ENCODE peak calls at places on chromosomes 12 and 14, in ten cellular contexts. A is RWPE1, M is cardiac muscle cell, J is mammary epithelial cell, Y is upper lobe of right lung, H is tibial artery, D is body of pancreas, Q is fibroblast of lung, W is astrocyte, F is HepG2. P is an unnamed sample.

GRCh38 chr14:34462132-34462893 is at the start of gene SPTSSA:
- DNase-seq in A (peak), Q (peak), D (peak), H (peak), Y (peak), J (peak), F (peak), W (peak), M (peak), P (peak)

GRCh38 chr12:82746668-82747067 is 60.0 kb downstream of the TMTC2 start:
- DNase-seq in Y (no peak), M (no peak), F (no peak), J (no peak), Q (no peak), D (no peak), W (no peak), H (no peak), A (no peak), P (no peak)

GRCh38 chr14:31110872-31111271 is 84.7 kb upstream of the STRN3 start:
- DNase-seq in Q (peak), W (no peak), Y (no peak), D (no peak), A (no peak), H (no peak), M (peak), F (no peak), J (no peak), P (no peak)

GRCh38 chr12:52379536-52379935 is 5.9 kb downstream of the KRT84 start:
- DNase-seq in J (no peak), A (no peak), Q (no peak), Y (no peak), F (no peak), H (no peak), D (no peak), W (no peak), M (no peak), P (no peak)

GRCh38 chr12:104414581-104415305 is 42.0 kb upstream of the CHST11 start:
- DNase-seq in J (no peak), D (no peak), Y (no peak), W (peak), Q (no peak), A (peak), H (no peak), F (no peak), M (no peak), P (no peak)

GRCh38 chr12:131831635-131832041 is 3.4 kb downstream of the MMP17 start:
- DNase-seq in W (peak), D (no peak), J (peak), M (peak), Q (peak), H (peak), Y (no peak), A (no peak), F (no peak), P (no peak)

GRCh38 chr12:89977356-89978185 is 268.9 kb upstream of the ATP2B1 start:
- DNase-seq in W (peak), M (no peak), Q (no peak), F (no peak), H (no peak), J (peak), D (no peak), A (no peak), Y (no peak), P (no peak)

GRCh38 chr14:75769047-75769685 is 108.1 kb downstream of the TTLL5 start:
- DNase-seq in J (no peak), Y (no peak), W (peak), Q (no peak), D (no peak), F (no peak), A (no peak), M (no peak), H (no peak), P (no peak)

GRCh38 chr14:62546862-62547474 is 498.3 kb downstream of the KCNH5 start:
- DNase-seq in J (peak), M (no peak), Y (no peak), A (no peak), W (no peak), F (no peak), D (no peak), H (no peak), Q (no peak), P (no peak)

DNA sequence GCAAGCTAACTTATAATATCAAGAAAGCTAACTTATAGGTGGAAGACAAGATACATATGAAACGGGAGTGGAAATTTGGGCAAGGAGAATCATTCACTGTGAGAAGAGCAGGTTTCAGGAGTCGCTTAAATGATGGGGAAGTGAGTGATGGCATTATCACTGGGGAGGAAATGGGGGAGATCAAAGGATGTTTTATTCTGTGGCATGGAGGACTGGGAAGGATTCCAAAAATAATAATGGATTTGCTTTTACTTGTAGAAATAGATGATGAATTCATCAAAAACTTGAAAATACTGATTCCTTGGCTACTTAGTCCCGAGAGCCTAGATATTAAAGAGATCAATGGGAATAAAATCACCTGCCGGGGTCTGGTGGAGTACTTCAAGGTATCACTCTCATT is 47.8 kb downstream of the SAV1 start:
- DNase-seq in J (peak), Y (no peak), Q (no peak), D (no peak), A (peak), F (no peak), M (no peak), W (peak), H (no peak), P (no peak)
- H3K27ac ChIP-seq in J (no peak), Y (no peak), Q (no peak), D (no peak), A (no peak), F (no peak), M (no peak), W (no peak), H (no peak), P (no peak)

GRCh38 chr12:67091204-67091603 is 178.0 kb upstream of the CAND1 start:
- DNase-seq in Y (no peak), F (no peak), H (no peak), M (no peak), A (no peak), Q (no peak), J (peak), D (peak), W (no peak), P (no peak)
- H3K27ac ChIP-seq in Y (no peak), F (no peak), H (no peak), M (no peak), A (peak), Q (no peak), J (peak), D (no peak), W (no peak), P (no peak)

GRCh38 chr12:93686572-93687365 is 9.6 kb downstream of the CRADD start:
- DNase-seq in Y (no peak), J (no peak), A (no peak), Q (no peak), H (no peak), W (no peak), M (no peak), F (no peak), D (no peak), P (no peak)

GRCh38 chr12:93683410-93683809 is 6.2 kb downstream of the CRADD start:
- DNase-seq in A (no peak), Q (no peak), F (no peak), H (no peak), D (no peak), Y (no peak), M (no peak), J (no peak), W (no peak), P (no peak)

GRCh38 chr12:93682846-93683261 is 5.7 kb downstream of the CRADD start:
- DNase-seq in J (no peak), D (no peak), Y (no peak), Q (no peak), F (peak), A (no peak), W (no peak), H (no peak), M (no peak), P (no peak)

GRCh38 chr12:93689076-93689834 is 12.1 kb downstream of the CRADD start:
- DNase-seq in F (no peak), M (no peak), J (peak), Y (no peak), H (no peak), D (no peak), Q (peak), A (no peak), W (no peak), P (no peak)

GRCh38 chr12:93684716-93685115 is 7.5 kb downstream of the CRADD start:
- DNase-seq in H (no peak), Y (no peak), F (no peak), A (no peak), Q (no peak), J (no peak), D (no peak), W (no peak), M (no peak), P (no peak)
- H3K27ac ChIP-seq in H (peak), Y (no peak), F (no peak), A (no peak), Q (peak), J (no peak), D (no peak), W (no peak), M (no peak), P (no peak)

GRCh38 chr12:501722-502447 is 42.1 kb downstream of the B4GALNT3 start:
- DNase-seq in W (no peak), J (no peak), H (no peak), Q (no peak), Y (no peak), F (no peak), M (no peak), D (peak), A (no peak), P (no peak)

GRCh38 chr12:505221-505620 is 45.5 kb downstream of the B4GALNT3 start:
- DNase-seq in F (no peak), A (no peak), Y (no peak), M (no peak), W (no peak), H (no peak), D (no peak), J (no peak), Q (no peak), P (no peak)

GRCh38 chr12:507261-507853 is 47.6 kb downstream of the B4GALNT3 start:
- DNase-seq in D (no peak), Y (no peak), M (no peak), J (no peak), W (no peak), A (no peak), H (no peak), F (no peak), Q (no peak), P (no peak)

GRCh38 chr12:499837-500458 is 40.2 kb downstream of the B4GALNT3 start:
- DNase-seq in M (peak), W (no peak), Y (no peak), D (no peak), H (no peak), J (no peak), A (no peak), F (no peak), Q (no peak), P (no peak)

DNA sequence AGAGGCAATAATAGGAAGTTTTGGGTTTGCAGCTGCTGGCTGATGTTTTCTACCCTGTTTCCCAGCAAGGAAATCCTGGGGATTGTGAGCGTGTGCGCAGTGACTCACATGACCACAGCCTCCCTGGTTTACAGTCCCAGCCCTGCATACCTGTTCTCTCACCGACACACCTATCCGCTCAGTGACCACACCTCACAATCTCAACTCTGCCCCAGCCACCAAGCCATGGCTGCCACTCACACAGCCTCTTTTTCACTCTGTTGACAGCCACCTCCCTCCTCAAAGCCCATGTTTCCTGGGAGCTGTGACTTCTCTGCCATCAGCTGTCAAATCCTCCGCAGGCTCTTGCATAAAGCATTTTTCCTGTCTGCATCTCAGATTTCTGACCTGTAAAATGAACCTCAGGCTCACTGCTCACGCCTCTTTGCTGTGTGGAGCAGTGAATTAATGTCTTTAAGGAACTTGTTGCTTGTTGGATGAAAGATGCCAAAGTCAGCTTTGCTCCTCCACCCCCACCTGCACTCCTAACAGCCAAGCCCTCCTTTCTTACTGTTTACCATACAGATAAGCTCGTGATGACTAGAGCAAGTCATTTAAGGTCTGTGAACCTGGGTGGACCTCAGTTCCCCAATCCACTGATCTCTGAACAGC is 43.5 kb downstream of the B4GALNT3 start:
- DNase-seq in D (peak), W (no peak), H (no peak), M (peak), Y (peak), J (peak), Q (no peak), F (no peak), A (peak), P (no peak)
- H3K27ac ChIP-seq in D (peak), W (no peak), H (no peak), M (peak), Y (peak), J (peak), Q (no peak), F (no peak), A (no peak), P (no peak)

GRCh38 chr12:6550294-6551062 is 5.4 kb downstream of the IFFO1 start:
- DNase-seq in J (no peak), W (no peak), Q (no peak), F (no peak), D (no peak), M (no peak), A (no peak), H (no peak), Y (no peak), P (no peak)
- H3K27ac ChIP-seq in J (no peak), W (peak), Q (peak), F (no peak), D (peak), M (peak), A (peak), H (peak), Y (peak), P (no peak)

GRCh38 chr12:124605869-124606774 is 38.7 kb upstream of the NCOR2 start:
- DNase-seq in A (no peak), Q (no peak), F (no peak), Y (no peak), D (no peak), M (no peak), J (no peak), H (no peak), W (no peak), P (no peak)

GRCh38 chr12:124603910-124604775 is 36.7 kb upstream of the NCOR2 start:
- DNase-seq in M (no peak), H (no peak), D (no peak), F (no peak), Q (no peak), W (no peak), A (no peak), Y (no peak), J (no peak), P (no peak)

GRCh38 chr12:124603143-124603542 is 35.7 kb upstream of the NCOR2 start:
- DNase-seq in Y (no peak), W (no peak), Q (no peak), M (no peak), H (no peak), J (no peak), F (no peak), D (no peak), A (no peak), P (no peak)

GRCh38 chr12:124607681-124608425 is 40.4 kb upstream of the NCOR2 start:
- DNase-seq in J (peak), Q (no peak), A (peak), M (no peak), F (no peak), W (no peak), D (no peak), Y (no peak), H (no peak), P (no peak)

GRCh38 chr12:124605150-124605549 is 37.7 kb upstream of the NCOR2 start:
- DNase-seq in Q (no peak), W (no peak), H (no peak), Y (no peak), A (no peak), M (no peak), J (no peak), F (no peak), D (no peak), P (no peak)
- H3K27ac ChIP-seq in Q (no peak), W (no peak), H (no peak), Y (no peak), A (peak), M (peak), J (no peak), F (no peak), D (no peak), P (no peak)

GRCh38 chr12:107014050-107014449 is 27.1 kb upstream of the MTERF2 start:
- DNase-seq in Q (no peak), F (peak), H (no peak), M (no peak), D (peak), J (peak), A (peak), Y (no peak), W (no peak), P (no peak)

GRCh38 chr12:107011519-107011918 is 24.6 kb upstream of the MTERF2 start:
- DNase-seq in A (no peak), J (no peak), M (no peak), W (no peak), D (no peak), H (no peak), F (no peak), Q (no peak), Y (no peak), P (no peak)

GRCh38 chr12:107019546-107019945 is 32.6 kb upstream of the MTERF2 start:
- DNase-seq in H (no peak), Y (no peak), J (no peak), M (no peak), A (no peak), Q (no peak), F (no peak), D (no peak), W (no peak), P (no peak)

GRCh38 chr12:107012736-107013425 is 25.9 kb upstream of the MTERF2 start:
- DNase-seq in J (no peak), H (no peak), M (no peak), Q (no peak), W (no peak), D (no peak), A (no peak), Y (no peak), F (no peak), P (no peak)

GRCh38 chr12:107017042-107017441 is 30.1 kb upstream of the MTERF2 start:
- DNase-seq in D (no peak), H (no peak), Y (no peak), J (no peak), W (no peak), A (no peak), F (no peak), M (no peak), Q (no peak), P (no peak)
- H3K27ac ChIP-seq in D (no peak), H (no peak), Y (no peak), J (no peak), W (no peak), A (no peak), F (no peak), M (peak), Q (no peak), P (no peak)

GRCh38 chr14:73749706-73750105 is 35.5 kb upstream of the PNMA1 start:
- DNase-seq in H (no peak), F (no peak), W (no peak), M (no peak), A (no peak), Y (no peak), J (no peak), Q (no peak), D (no peak), P (no peak)

GRCh38 chr14:73753043-73753886 is 39.1 kb upstream of the PNMA1 start:
- DNase-seq in Q (no peak), W (no peak), H (no peak), A (no peak), D (peak), Y (peak), J (no peak), M (peak), F (peak), P (peak)

GRCh38 chr14:73752297-73752992 is 38.3 kb upstream of the PNMA1 start:
- DNase-seq in Y (peak), W (peak), D (peak), M (peak), F (no peak), J (peak), H (peak), A (no peak), Q (peak), P (peak)

GRCh38 chr14:73750161-73750901 is 36.1 kb upstream of the PNMA1 start:
- DNase-seq in J (no peak), W (no peak), A (no peak), D (peak), Y (no peak), H (no peak), M (no peak), F (no peak), Q (no peak), P (no peak)

GRCh38 chr14:73751157-73751691 is 37.0 kb upstream of the PNMA1 start:
- DNase-seq in D (no peak), M (no peak), Y (no peak), J (no peak), A (no peak), Q (no peak), F (no peak), W (no peak), H (no peak), P (no peak)
- H3K27ac ChIP-seq in D (peak), M (no peak), Y (peak), J (no peak), A (peak), Q (no peak), F (no peak), W (no peak), H (peak), P (peak)